ENCODE peak calls at places on chromosomes 7 and 10, in ten cellular contexts. G, K, C, U, O, I, X, B, N and M are unnamed samples.

GRCh38 chr10:118594392-118595063 is 920 bp downstream of the PRLHR start:
- DNase-seq in N (peak), B (peak), C (peak), X (peak), I (no peak), K (peak), U (peak), G (no peak), O (peak), M (peak)

GRCh38 chr10:124092270-124093075 is 925 bp downstream of the CHST15 start:
- DNase-seq in G (peak), U (peak), B (peak), I (peak), X (peak), C (peak), K (peak), N (peak), O (peak), M (peak)

GRCh38 chr7:5470721-5471311 is 47.2 kb upstream of the TNRC18 start:
- DNase-seq in N (no peak), O (no peak), I (no peak), X (no peak), B (no peak), C (no peak), K (peak), U (peak), G (no peak), M (no peak)

GRCh38 chr10:43623351-43623750 is 17.1 kb downstream of the ZNF485 start:
- DNase-seq in O (no peak), N (peak), K (no peak), X (no peak), B (no peak), U (no peak), I (no peak), C (peak), G (no peak), M (no peak)

GRCh38 chr10:116271593-116272496 is 1.2 kb downstream of the GFRA1 start:
- DNase-seq in I (no peak), O (peak), X (no peak), U (no peak), K (peak), G (no peak), C (no peak), N (no peak), B (peak), M (peak)

GRCh38 chr7:30321089-30321991 is 36.9 kb downstream of the ZNRF2 start:
- DNase-seq in N (peak), I (no peak), G (no peak), U (no peak), K (no peak), X (no peak), B (no peak), C (peak), O (no peak), M (no peak)

GRCh38 chr7:159240962-159241361 is 96.3 kb upstream of the VIPR2 start:
- DNase-seq in I (no peak), C (no peak), U (no peak), G (no peak), K (no peak), B (no peak), N (no peak), O (no peak), X (no peak), M (no peak)

GRCh38 chr10:73576890-73577591 is 14.1 kb downstream of the USP54 start:
- DNase-seq in G (no peak), B (no peak), O (no peak), N (no peak), I (no peak), X (no peak), U (no peak), K (no peak), C (peak), M (no peak)

GRCh38 chr7:112449353-112449752 is 907 bp upstream of the IFRD1 start:
- DNase-seq in B (no peak), O (peak), C (peak), U (peak), I (peak), X (peak), G (peak), N (peak), K (peak), M (no peak)

GRCh38 chr7:107563072-107563760 is 504 bp downstream of the COG5 start:
- DNase-seq in B (no peak), C (no peak), N (no peak), X (no peak), O (no peak), G (no peak), I (no peak), U (peak), K (peak), M (no peak)

GRCh38 chr10:119090968-119091367 is 10.4 kb upstream of the EIF3A start:
- DNase-seq in K (no peak), N (peak), B (no peak), I (peak), X (no peak), O (peak), G (peak), U (no peak), C (peak), M (no peak)

GRCh38 chr10:122056431-122057094 is 67.6 kb downstream of the TACC2 start:
- DNase-seq in B (no peak), O (peak), C (peak), U (no peak), N (no peak), I (no peak), G (no peak), X (no peak), K (no peak), M (no peak)

GRCh38 chr10:109264004-109264403 is 659.3 kb downstream of the XPNPEP1 start:
- DNase-seq in K (no peak), B (no peak), C (no peak), O (no peak), U (no peak), G (no peak), N (no peak), I (no peak), X (no peak), M (no peak)

GRCh38 chr7:85237721-85238120 is 50.9 kb upstream of the SEMA3D start:
- DNase-seq in N (peak), G (peak), K (no peak), I (no peak), U (no peak), O (no peak), X (no peak), C (no peak), B (no peak), M (no peak)

GRCh38 chr10:87054373-87055295 is 34.5 kb downstream of the FAM25A start:
- DNase-seq in I (no peak), B (no peak), O (no peak), U (no peak), K (no peak), N (peak), X (no peak), C (peak), G (peak), M (no peak)

GRCh38 chr7:55053651-55054226 is 34.9 kb downstream of the EGFR start:
- DNase-seq in O (no peak), U (no peak), K (no peak), C (peak), X (no peak), N (no peak), B (no peak), G (no peak), I (no peak), M (no peak)

GRCh38 chr7:27914409-27914808 is 174.4 kb downstream of the TAX1BP1 start:
- DNase-seq in N (no peak), K (no peak), U (no peak), B (no peak), I (no peak), G (no peak), C (no peak), O (no peak), X (no peak), M (no peak)

GRCh38 chr7:138584283-138584682 is 116.9 kb downstream of the SVOPL start:
- DNase-seq in U (no peak), N (no peak), B (no peak), K (no peak), X (no peak), I (no peak), C (peak), G (peak), O (no peak), M (no peak)

GRCh38 chr10:90718185-90718584 is 139.7 kb downstream of the HTR7 start:
- DNase-seq in K (no peak), G (no peak), C (peak), X (no peak), I (no peak), B (no peak), U (no peak), O (no peak), N (peak), M (no peak)

GRCh38 chr7:14748461-14748860 is 154.1 kb downstream of the DGKB start:
- DNase-seq in N (peak), O (no peak), U (no peak), G (peak), B (no peak), K (no peak), C (peak), I (peak), X (no peak), M (no peak)

GRCh38 chr7:831596-832291 is 532 bp upstream of the SUN1 start:
- DNase-seq in B (no peak), C (peak), N (peak), U (peak), G (peak), O (no peak), X (peak), I (peak), K (peak), M (peak)

GRCh38 chr10:30494558-30494957 is 60.6 kb downstream of the MAP3K8 start:
- DNase-seq in N (no peak), O (no peak), U (no peak), X (no peak), G (no peak), C (no peak), B (no peak), I (no peak), K (no peak), M (no peak)

GRCh38 chr7:129544700-129545099 is 42.4 kb downstream of the SMKR1 start:
- DNase-seq in O (no peak), K (no peak), G (no peak), C (no peak), N (no peak), I (no peak), B (no peak), X (no peak), U (no peak), M (no peak)

GRCh38 chr7:22442887-22443369 is 57.1 kb downstream of the STEAP1B start:
- DNase-seq in N (no peak), O (peak), X (no peak), U (no peak), C (no peak), G (no peak), I (peak), K (no peak), B (no peak), M (no peak)

GRCh38 chr7:150964593-150965111 is 13.5 kb downstream of the KCNH2 start:
- DNase-seq in B (peak), K (peak), G (no peak), U (no peak), X (peak), I (no peak), N (no peak), C (no peak), O (no peak), M (no peak)

GRCh38 chr7:41559426-41559825 is 143.5 kb downstream of the INHBA start:
- DNase-seq in C (no peak), G (no peak), B (no peak), N (no peak), K (no peak), U (no peak), X (no peak), I (peak), O (no peak), M (no peak)

GRCh38 chr7:38728145-38728544 is 97.0 kb upstream of the AMPH start:
- DNase-seq in O (no peak), G (no peak), U (no peak), B (no peak), I (no peak), K (no peak), C (peak), N (peak), X (no peak), M (no peak)

GRCh38 chr10:74888947-74889661 is 62.7 kb downstream of the KAT6B start:
- DNase-seq in G (peak), B (no peak), N (no peak), O (peak), U (peak), X (no peak), K (no peak), C (peak), I (peak), M (no peak)

DNA sequence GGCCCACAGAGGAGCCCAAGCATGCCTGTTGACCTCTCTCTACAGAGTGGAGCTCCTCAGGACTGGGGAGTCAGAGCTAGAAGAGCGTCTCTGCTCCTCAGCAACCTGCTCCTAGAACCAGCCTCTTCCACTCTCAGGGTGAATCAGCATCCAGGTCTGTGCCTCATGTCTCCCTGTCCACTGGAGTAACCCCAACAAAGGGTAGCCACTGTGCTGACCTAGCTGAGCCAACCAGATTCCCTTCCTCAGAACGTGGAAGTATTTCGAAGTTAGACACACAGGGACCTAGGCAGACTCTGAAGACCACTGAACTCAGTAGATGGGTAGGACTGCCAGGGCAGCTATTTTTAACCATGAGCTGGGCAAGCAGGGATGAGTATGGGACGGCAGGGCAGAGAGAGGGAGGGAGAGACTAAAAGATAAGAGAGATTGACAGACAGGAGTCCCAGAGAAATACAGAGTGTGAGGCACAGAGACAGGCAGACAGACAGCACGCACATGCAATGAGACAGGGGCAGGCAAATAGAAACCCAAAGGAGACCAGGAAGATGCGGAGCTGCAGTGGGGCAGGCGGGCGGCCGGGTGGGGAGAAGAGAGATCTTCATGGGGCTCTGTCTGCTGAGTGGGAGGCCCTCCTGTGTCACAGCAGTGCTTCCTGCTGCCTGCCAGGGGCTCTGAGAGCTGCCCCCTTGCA is 56.7 kb downstream of the OSBPL3 start:
- DNase-seq in X (no peak), C (no peak), G (no peak), O (no peak), U (no peak), N (no peak), K (no peak), B (no peak), I (no peak), M (no peak)
- TF ChIP-seq CTCF in X (no peak), C (no peak), G (no peak), O (no peak), U (no peak), N (no peak), K (no peak), B (no peak), I (no peak), M (no peak)

GRCh38 chr10:133327651-133328357 is 8.9 kb downstream of the CALY start:
- DNase-seq in N (no peak), G (no peak), I (no peak), U (no peak), C (no peak), B (no peak), X (peak), O (no peak), K (no peak), M (no peak)
- TF ChIP-seq CTCF in N (no peak), G (no peak), I (no peak), U (no peak), C (no peak), B (no peak), X (no peak), O (no peak), K (no peak), M (no peak)

GRCh38 chr7:17991866-17992648 is 35.6 kb downstream of the PRPS1L1 start:
- DNase-seq in N (no peak), U (no peak), X (no peak), B (peak), O (peak), K (no peak), G (no peak), I (no peak), C (peak), M (no peak)
- TF ChIP-seq CTCF in N (peak), U (no peak), X (no peak), B (peak), O (no peak), K (peak), G (peak), I (peak), C (peak), M (no peak)

DNA sequence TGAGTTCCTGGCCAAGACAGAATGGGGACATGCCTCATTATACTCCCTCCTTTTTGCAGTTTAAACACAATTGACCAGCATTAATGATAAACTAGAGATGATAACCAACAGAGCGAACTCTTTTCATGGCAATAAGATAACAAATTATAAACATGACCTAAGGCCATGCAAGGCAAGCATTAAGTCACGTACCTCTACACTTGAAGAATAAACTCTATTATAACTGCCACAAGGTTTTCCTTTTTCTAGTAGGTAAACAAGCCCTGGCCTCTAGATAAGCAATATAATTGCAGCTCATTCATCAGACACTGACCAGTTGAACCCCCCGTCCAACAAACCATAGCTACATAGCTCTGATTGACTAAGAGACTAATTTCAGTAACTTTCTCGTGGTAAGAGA is 767.0 kb downstream of the GRM8 start:
- DNase-seq in N (no peak), C (no peak), I (no peak), X (no peak), G (no peak), K (no peak), B (no peak), U (no peak), O (no peak), M (no peak)
- TF ChIP-seq CTCF in N (no peak), C (no peak), I (no peak), X (no peak), G (no peak), K (no peak), B (no peak), U (no peak), O (no peak), M (no peak)

GRCh38 chr10:127715782-127716378 is 21.1 kb upstream of the FOXI2 start:
- DNase-seq in U (no peak), X (no peak), N (peak), O (no peak), G (no peak), I (no peak), B (no peak), C (peak), K (no peak), M (peak)
- TF ChIP-seq CTCF in U (peak), X (no peak), N (peak), O (no peak), G (peak), I (no peak), B (peak), C (no peak), K (peak), M (no peak)

GRCh38 chr10:61547297-61547696 is 94.1 kb upstream of the TMEM26 start:
- DNase-seq in B (no peak), K (no peak), G (no peak), I (no peak), N (no peak), C (peak), X (no peak), O (no peak), U (no peak), M (no peak)
- TF ChIP-seq CTCF in B (no peak), K (no peak), G (peak), I (no peak), N (no peak), C (no peak), X (no peak), O (no peak), U (no peak), M (no peak)

GRCh38 chr10:47047577-47048532 is 136.6 kb downstream of the PTPN20 start:
- DNase-seq in X (peak), N (peak), U (peak), C (peak), B (peak), I (peak), G (peak), K (peak), O (peak), M (peak)
- TF ChIP-seq CTCF in X (peak), N (peak), U (peak), C (peak), B (peak), I (peak), G (peak), K (peak), O (peak), M (peak)

DNA sequence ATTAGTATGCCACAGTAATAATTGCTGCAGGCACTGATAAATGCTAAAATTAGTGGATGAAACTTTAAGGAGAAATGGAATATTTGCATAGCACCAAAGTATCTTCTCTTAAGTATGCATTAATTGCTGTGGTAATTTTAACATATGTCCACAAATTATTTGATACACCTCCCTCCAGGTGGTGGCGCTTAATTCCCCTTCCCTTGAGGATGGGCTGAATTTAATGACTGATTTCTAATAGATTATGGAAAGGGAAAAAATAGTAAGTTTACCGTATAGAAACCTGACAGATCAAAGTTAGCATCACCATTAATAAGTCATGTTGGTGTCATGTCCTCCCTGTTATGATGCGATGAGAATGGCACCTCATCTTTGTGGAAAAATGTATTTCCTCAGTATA is 519.2 kb downstream of the TFEC start:
- DNase-seq in U (no peak), X (no peak), B (no peak), N (no peak), K (no peak), G (no peak), C (no peak), O (no peak), I (peak), M (no peak)
- TF ChIP-seq CTCF in U (no peak), X (no peak), B (no peak), N (no peak), K (no peak), G (no peak), C (no peak), O (no peak), I (no peak), M (no peak)

GRCh38 chr10:34217524-34217923 is 597.6 kb downstream of the PARD3 start:
- DNase-seq in O (no peak), N (no peak), G (no peak), I (no peak), B (no peak), X (no peak), K (no peak), U (no peak), C (no peak), M (no peak)

GRCh38 chr10:34213805-34214197 is 601.3 kb downstream of the PARD3 start:
- DNase-seq in N (no peak), K (no peak), O (no peak), U (no peak), X (no peak), B (no peak), C (no peak), I (no peak), G (no peak), M (no peak)

GRCh38 chr10:34213193-34213804 is 601.8 kb downstream of the PARD3 start:
- DNase-seq in X (no peak), N (no peak), B (no peak), O (peak), U (no peak), I (peak), G (no peak), C (no peak), K (no peak), M (no peak)

GRCh38 chr10:34219860-34220518 is 595.1 kb downstream of the PARD3 start:
- DNase-seq in B (no peak), G (no peak), I (no peak), O (no peak), N (no peak), C (no peak), U (no peak), K (no peak), X (no peak), M (no peak)

DNA sequence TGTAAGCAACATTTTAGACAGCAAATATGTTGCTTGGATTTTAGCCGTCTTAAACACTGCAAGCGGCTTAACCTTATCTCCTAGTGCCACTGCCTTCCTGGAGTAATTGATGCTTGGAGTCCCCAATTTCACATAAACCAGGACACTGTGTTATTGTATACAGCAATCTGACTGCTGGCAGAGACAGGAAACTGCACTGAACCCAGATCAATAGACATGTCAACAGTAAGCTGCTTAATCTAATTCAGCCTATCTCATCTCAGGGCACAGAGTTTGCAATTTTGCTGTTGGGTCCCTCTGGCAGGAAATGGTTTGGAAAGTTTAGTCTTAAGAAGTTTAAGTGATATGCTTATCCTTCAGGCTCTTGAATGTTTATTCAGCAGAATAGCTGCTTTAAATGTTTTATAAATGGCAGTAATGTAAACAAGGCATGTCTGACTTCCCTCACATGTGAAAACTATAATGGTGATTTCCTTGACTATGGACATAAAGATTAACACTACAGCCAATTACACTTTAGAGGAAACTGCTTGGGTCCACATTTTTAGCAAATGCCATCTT is 598.7 kb downstream of the PARD3 start:
- DNase-seq in X (no peak), U (no peak), N (no peak), B (no peak), K (no peak), I (no peak), C (no peak), O (no peak), G (no peak), M (no peak)
- TF ChIP-seq CTCF in X (no peak), U (no peak), N (no peak), B (no peak), K (no peak), I (no peak), C (no peak), O (no peak), G (no peak), M (no peak)